ENCODE peak calls at places on chromosome 2, in four cellular contexts. H, O, K and W are unnamed samples.

GRCh38 chr2:130252880-130253645 is 54.8 kb upstream of the TUBA3E start:
- DNase-seq in H (no peak), O (peak), K (no peak), W (no peak)

GRCh38 chr2:88201811-88202169 is 31.6 kb downstream of the THNSL2 start:
- DNase-seq in H (no peak), O (peak), K (no peak), W (no peak)

GRCh38 chr2:239271471-239272255 is 129.2 kb downstream of the HDAC4 start:
- DNase-seq in H (no peak), O (no peak), K (peak), W (peak)

GRCh38 chr2:33893801-33894200 is 294.7 kb upstream of the FAM98A start:
- DNase-seq in H (no peak), O (no peak), K (no peak), W (no peak)

GRCh38 chr2:222709191-222709891 is 37.9 kb downstream of the MOGAT1 start:
- DNase-seq in H (peak), O (peak), K (peak), W (no peak)

GRCh38 chr2:233384811-233385488 is 30.7 kb downstream of the DGKD start:
- DNase-seq in H (no peak), O (no peak), K (no peak), W (no peak)

GRCh38 chr2:241987726-241988125 is 118.2 kb downstream of the RTP5 start:
- DNase-seq in H (no peak), O (no peak), K (no peak), W (peak)

GRCh38 chr2:63898839-63899238 is 57.1 kb downstream of the UGP2 start:
- DNase-seq in H (no peak), O (no peak), K (no peak), W (no peak)

GRCh38 chr2:188668017-188668663 is 306.0 kb upstream of the COL3A1 start:
- DNase-seq in H (no peak), O (no peak), K (peak), W (no peak)

GRCh38 chr2:8234757-8235374 is 447.0 kb upstream of the ID2 start:
- DNase-seq in H (no peak), O (no peak), K (no peak), W (no peak)

GRCh38 chr2:149561309-149561926 is 26.2 kb downstream of the MMADHC start:
- DNase-seq in H (no peak), O (peak), K (peak), W (no peak)

GRCh38 chr2:109247340-109247739 is 118.3 kb downstream of the SH3RF3 start:
- DNase-seq in H (no peak), O (no peak), K (no peak), W (no peak)

GRCh38 chr2:74250189-74250631 is 51.8 kb downstream of the MTHFD2 start:
- DNase-seq in H (no peak), O (peak), K (peak), W (no peak)

GRCh38 chr2:101400048-101400447 is 12.7 kb upstream of the CREG2 start:
- DNase-seq in H (no peak), O (no peak), K (no peak), W (no peak)

GRCh38 chr2:106280653-106281202 is 86.6 kb upstream of the UXS1 start:
- DNase-seq in H (no peak), O (peak), K (no peak), W (no peak)

GRCh38 chr2:199228887-199229819 is 228.6 kb downstream of the SATB2 start:
- DNase-seq in H (no peak), O (no peak), K (peak), W (no peak)

GRCh38 chr2:240959214-240959940 is 39.0 kb upstream of the SNED1 start:
- DNase-seq in H (peak), O (no peak), K (no peak), W (peak)

GRCh38 chr2:95014126-95014708 is 11.3 kb upstream of the MAL start:
- DNase-seq in H (no peak), O (no peak), K (no peak), W (no peak)

GRCh38 chr2:85682378-85682777 is 11.8 kb upstream of the GNLY start:
- DNase-seq in H (no peak), O (no peak), K (peak), W (no peak)

GRCh38 chr2:145158051-145158586 is 638.2 kb upstream of the ZEB2 start:
- DNase-seq in H (peak), O (no peak), K (peak), W (no peak)

GRCh38 chr2:215713393-215713792 is 277.5 kb upstream of the FN1 start:
- DNase-seq in H (no peak), O (no peak), K (peak), W (no peak)

GRCh38 chr2:34107811-34108210 is 508.7 kb upstream of the FAM98A start:
- DNase-seq in H (no peak), O (no peak), K (no peak), W (no peak)

GRCh38 chr2:234147335-234147861 is 96.9 kb downstream of the SPP2 start:
- DNase-seq in H (no peak), O (no peak), K (no peak), W (no peak)

GRCh38 chr2:83186050-83186790 is 1272.9 kb downstream of the SUCLG1 start:
- DNase-seq in H (no peak), O (no peak), K (no peak), W (no peak)

GRCh38 chr2:156999657-157000056 is 257.8 kb upstream of the GALNT5 start:
- DNase-seq in H (no peak), O (no peak), K (no peak), W (no peak)

GRCh38 chr2:36060133-36060532 is 295.4 kb upstream of the CRIM1 start:
- DNase-seq in H (no peak), O (no peak), K (no peak), W (no peak)

GRCh38 chr2:101500175-101500574 is 25.3 kb upstream of the RFX8 start:
- DNase-seq in H (no peak), O (no peak), K (peak), W (no peak)

GRCh38 chr2:201132518-201132917 is 16.6 kb downstream of the CFLAR start:
- DNase-seq in H (no peak), O (no peak), K (no peak), W (no peak)

GRCh38 chr2:57376985-57377384 is 669.6 kb upstream of the VRK2 start:
- DNase-seq in H (no peak), O (peak), K (peak), W (no peak)

GRCh38 chr2:133941666-133942065 is 312.2 kb upstream of the MGAT5 start:
- DNase-seq in H (no peak), O (peak), K (peak), W (no peak)

GRCh38 chr2:3645745-3646389 is 12.1 kb upstream of the ALLC start:
- DNase-seq in H (no peak), O (no peak), K (no peak), W (no peak)

GRCh38 chr2:227317834-227318233 is 7.2 kb upstream of the MFF start:
- DNase-seq in H (no peak), O (no peak), K (no peak), W (no peak)

GRCh38 chr2:62787381-62787780 is 81.9 kb downstream of the EHBP1 start:
- DNase-seq in H (no peak), O (peak), K (peak), W (no peak)

GRCh38 chr2:56170988-56171387 is 12.8 kb upstream of the CCDC85A start:
- DNase-seq in H (no peak), O (no peak), K (peak), W (no peak)

GRCh38 chr2:174080672-174081121 is 115.5 kb upstream of the SP3 start:
- DNase-seq in H (no peak), O (no peak), K (no peak), W (no peak)

GRCh38 chr2:233976690-233977294 is 59.6 kb downstream of the TRPM8 start:
- DNase-seq in H (no peak), O (peak), K (peak), W (no peak)

GRCh38 chr2:40101076-40101688 is 322.1 kb upstream of the THUMPD2 start:
- DNase-seq in H (no peak), O (no peak), K (peak), W (no peak)

GRCh38 chr2:65343381-65343780 is 89.0 kb downstream of the SPRED2 start:
- DNase-seq in H (no peak), O (no peak), K (peak), W (no peak)

GRCh38 chr2:128320609-128321420 is 2.1 kb upstream of the HS6ST1 start:
- DNase-seq in H (peak), O (no peak), K (no peak), W (no peak)

DNA sequence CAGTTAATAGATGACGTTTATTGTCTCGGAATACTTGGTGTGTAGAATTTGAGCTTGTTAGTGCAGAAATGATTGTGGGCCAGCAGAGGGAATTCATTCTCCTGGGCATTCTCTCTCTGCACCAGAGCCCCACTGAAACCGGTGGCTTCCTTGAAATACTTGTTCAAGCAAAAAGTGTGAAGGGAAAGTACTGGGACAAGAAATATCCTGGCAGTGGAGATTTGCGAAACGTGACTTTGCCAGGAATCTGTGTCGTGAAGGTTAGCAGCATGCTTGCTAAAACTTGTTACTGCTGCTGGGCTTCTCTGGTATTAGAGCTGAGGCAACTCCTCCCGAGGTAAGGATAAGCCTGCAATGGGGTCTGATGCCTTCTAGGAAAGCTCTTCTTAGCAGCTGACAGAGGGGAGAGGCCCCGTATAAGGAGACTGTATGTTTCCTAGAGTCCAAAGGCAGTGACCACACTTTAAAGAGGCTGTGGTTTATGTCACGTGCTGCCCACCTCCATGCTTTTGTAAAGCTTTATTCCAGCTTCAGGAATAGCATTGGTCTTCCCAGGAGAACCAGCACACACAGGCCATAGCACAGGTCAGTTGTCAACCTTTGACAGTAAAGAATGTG is 2.1 kb downstream of the ITGA6 start:
- DNase-seq in H (no peak), O (no peak), K (peak), W (no peak)
- TF ChIP-seq CTCF in H (no peak), O (no peak), K (peak), W (peak)

GRCh38 chr2:10531874-10532273 is 83.7 kb upstream of the ODC1 start:
- DNase-seq in H (no peak), O (no peak), K (no peak), W (no peak)

GRCh38 chr2:10530607-10531239 is 82.6 kb upstream of the ODC1 start:
- DNase-seq in H (no peak), O (no peak), K (no peak), W (no peak)

GRCh38 chr2:10533811-10534321 is 85.7 kb upstream of the ODC1 start:
- DNase-seq in H (no peak), O (no peak), K (peak), W (no peak)

GRCh38 chr2:10534514-10535250 is 86.6 kb upstream of the ODC1 start:
- DNase-seq in H (no peak), O (no peak), K (no peak), W (no peak)

DNA sequence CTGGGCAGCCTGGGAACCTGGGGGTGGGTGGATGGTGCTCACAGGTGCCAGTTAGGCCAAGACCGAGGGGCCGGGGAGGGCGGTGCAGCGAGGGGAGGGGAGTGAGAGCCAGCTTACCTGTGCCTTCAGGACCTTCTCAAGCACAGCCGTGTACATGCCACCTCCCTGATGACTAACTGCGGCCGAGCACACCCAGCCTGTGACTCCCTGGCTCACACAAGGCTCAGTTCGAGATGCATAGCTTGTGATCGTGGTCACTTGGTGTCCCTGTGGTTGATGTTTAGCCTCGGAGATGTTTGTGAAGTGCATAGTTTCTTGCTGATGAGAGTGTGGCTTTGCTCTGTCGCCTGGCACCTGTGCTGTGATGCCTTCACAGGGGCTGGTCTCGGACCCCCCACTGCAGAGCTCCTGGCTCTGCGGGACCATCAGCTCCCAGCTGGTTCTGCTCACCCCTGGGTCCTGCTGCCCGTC is 84.5 kb upstream of the ODC1 start:
- DNase-seq in H (no peak), O (no peak), K (no peak), W (no peak)
- TF ChIP-seq CTCF in H (no peak), O (no peak), K (no peak), W (no peak)

DNA sequence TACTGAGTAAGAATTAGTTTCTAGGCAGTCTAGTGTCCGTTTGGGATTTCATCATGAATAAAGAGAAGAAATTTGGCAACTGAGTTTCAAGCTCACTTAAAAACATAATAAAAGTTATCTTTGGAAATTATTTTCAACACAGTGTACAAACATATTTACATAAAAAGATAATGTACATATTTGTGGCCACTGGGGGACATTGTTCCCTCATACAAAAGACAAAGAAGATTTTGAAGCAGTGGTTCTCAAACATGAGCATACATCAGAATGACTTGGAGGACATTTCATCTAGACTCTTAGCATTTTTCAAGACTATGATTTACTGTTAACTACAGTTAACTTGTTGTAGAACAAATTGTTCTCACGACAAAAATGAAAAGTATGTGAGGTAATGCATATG is 15.7 kb upstream of the TTC21B start:
- DNase-seq in H (no peak), O (no peak), K (no peak), W (no peak)
- TF ChIP-seq CTCF in H (no peak), O (no peak), K (no peak), W (no peak)

DNA sequence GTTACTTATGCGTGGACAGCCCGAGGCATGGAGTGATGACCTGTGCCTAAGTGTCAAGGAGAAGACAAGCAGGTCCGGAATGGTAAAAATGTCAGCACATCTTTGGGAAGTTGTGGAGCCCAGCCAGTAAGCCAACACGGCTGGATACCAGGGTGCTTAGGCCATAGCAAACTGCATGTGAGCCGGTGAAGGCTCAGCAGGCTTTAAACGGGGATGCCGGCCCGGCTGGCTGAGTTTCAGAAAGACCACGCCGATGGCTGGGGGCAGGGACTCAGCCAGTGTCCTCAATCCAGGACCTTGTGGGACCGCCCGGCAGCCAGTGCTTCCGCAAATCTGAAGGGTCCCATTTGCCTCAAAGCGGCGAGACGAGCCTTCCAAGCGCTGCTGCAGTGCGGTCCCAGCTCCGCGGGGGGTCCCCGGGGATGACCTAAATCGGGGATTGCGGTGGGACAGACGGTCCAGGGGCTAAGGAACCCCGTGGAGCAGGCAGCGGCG is 946 bp upstream of the AGAP1 start:
- DNase-seq in H (no peak), O (peak), K (peak), W (no peak)
- TF ChIP-seq CTCF in H (no peak), O (no peak), K (no peak), W (no peak)

DNA sequence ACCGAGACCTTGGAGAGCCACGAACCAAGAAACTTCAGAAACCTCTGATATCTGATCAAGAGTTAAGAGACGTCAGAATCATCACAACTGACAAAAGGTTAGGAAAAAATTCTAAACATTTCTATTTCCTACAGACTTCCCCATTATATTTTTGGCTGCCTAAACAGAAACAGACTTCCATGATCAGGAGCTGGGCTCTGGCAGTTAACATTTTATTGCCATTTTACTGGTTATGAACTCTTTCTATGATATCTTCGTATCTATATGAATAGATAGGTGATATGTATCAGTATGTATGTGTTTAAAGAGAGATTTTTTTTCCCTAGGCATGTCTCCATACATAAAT is 31.1 kb upstream of the PPP1R1C start:
- DNase-seq in H (no peak), O (no peak), K (no peak), W (no peak)
- TF ChIP-seq CTCF in H (no peak), O (no peak), K (no peak), W (peak)

GRCh38 chr2:10787176-10787968 is 25.2 kb downstream of the PDIA6 start:
- DNase-seq in H (no peak), O (peak), K (no peak), W (no peak)
- TF ChIP-seq CTCF in H (no peak), O (peak), K (no peak), W (peak)

DNA sequence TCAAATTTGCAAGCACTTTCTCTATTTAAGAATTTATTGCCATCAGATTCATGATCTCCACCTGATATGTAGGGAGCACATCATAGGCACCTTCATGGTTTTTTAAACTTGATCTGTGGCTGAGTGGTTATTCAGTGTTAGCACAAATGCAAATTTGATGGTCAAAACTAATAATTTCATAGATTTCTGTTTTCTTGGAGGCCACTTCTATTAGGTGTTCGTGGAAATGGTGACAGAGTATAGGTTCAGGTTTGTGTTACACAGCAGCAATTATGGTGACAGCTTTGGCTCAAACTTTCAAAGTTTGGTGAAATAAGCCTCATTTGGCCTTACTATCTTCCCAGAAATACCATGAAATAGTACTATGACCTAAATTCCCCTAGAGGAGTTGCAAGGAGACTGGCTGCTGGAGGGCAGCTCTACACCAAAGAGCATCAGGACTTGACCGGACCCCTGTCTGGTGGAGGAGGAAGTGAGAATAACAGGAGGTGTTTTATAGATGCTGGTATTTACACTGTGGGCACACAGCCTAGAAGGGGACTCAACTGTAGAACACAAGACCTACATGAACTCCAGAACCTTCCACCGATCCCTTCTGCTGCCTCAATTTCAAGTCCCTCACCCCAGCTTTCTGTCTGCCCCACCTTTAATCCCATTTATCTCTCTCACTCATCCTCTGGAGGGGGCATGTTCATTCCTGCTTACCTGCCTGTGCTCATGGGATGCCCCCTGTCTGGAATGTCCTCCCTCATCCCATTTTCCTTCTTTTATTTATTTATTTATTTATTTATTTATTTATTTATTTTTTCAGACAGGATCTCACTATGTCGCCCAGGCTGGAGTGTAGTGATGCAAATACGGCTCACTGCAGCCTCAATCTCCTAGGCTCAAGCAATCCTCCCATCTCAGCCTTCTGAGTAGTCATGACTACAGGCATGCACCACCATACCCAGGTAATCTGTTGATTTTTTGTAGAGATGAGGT is 132.9 kb upstream of the SIX2 start:
- DNase-seq in H (no peak), O (no peak), K (no peak), W (peak)
- TF ChIP-seq CTCF in H (no peak), O (no peak), K (no peak), W (no peak)